ENCODE peak calls at places on chromosomes 7 and 10, in five cellular contexts. One of them, this sample, is unnamed.
A peak's percentile ranks its signal among the peaks of the same experiment; 100 is the strongest.

GRCh38 chr10:73601486-73601921 is 10.4 kb upstream of the USP54 start:
- DNase-seq in left cardiac atrium: no peak
- DNase-seq in head of caudate nucleus: peak; percentile 22
- DNase-seq in GM03348: no peak
- DNase-seq in endodermal cell: peak; percentile 62
- DNase-seq in this sample: no peak

GRCh38 chr7:29449569-29450260 is 113.9 kb upstream of the PRR15 start:
- DNase-seq in head of caudate nucleus: no peak
- DNase-seq in left cardiac atrium: no peak
- DNase-seq in GM03348: no peak
- DNase-seq in endodermal cell: no peak
- DNase-seq in this sample: no peak

GRCh38 chr10:97195654-97196212 is 10.0 kb upstream of the SLIT1 start:
- DNase-seq in endodermal cell: no peak
- DNase-seq in GM03348: no peak
- DNase-seq in head of caudate nucleus: no peak
- DNase-seq in left cardiac atrium: no peak
- DNase-seq in this sample: no peak

GRCh38 chr7:30925913-30926312 is 14.3 kb downstream of the AQP1 start:
- DNase-seq in left cardiac atrium: no peak
- DNase-seq in head of caudate nucleus: no peak
- DNase-seq in GM03348: no peak
- DNase-seq in endodermal cell: peak; percentile 10
- DNase-seq in this sample: peak; percentile 10

GRCh38 chr7:116953727-116954442 is 584 bp downstream of the ST7 start:
- DNase-seq in endodermal cell: peak; percentile 86
- DNase-seq in head of caudate nucleus: peak; percentile 61
- DNase-seq in left cardiac atrium: peak; percentile 68
- DNase-seq in GM03348: peak; percentile 90
- DNase-seq in this sample: peak; percentile 56

GRCh38 chr10:132649651-132650360 is 112.2 kb downstream of the INPP5A start:
- DNase-seq in head of caudate nucleus: no peak
- DNase-seq in GM03348: no peak
- DNase-seq in endodermal cell: no peak
- DNase-seq in left cardiac atrium: no peak
- DNase-seq in this sample: no peak

GRCh38 chr10:22345301-22346086 is at the start of gene SPAG6:
- DNase-seq in endodermal cell: peak; percentile 91
- DNase-seq in left cardiac atrium: peak; percentile 64
- DNase-seq in GM03348: no peak
- DNase-seq in head of caudate nucleus: peak; percentile 73
- DNase-seq in this sample: peak; percentile 22

GRCh38 chr10:124680675-124681074 is 63.5 kb downstream of the FAM53B start:
- DNase-seq in endodermal cell: no peak
- DNase-seq in GM03348: no peak
- DNase-seq in left cardiac atrium: no peak
- DNase-seq in head of caudate nucleus: no peak
- DNase-seq in this sample: no peak

GRCh38 chr10:20100157-20100556 is 283.9 kb downstream of the PLXDC2 start:
- DNase-seq in head of caudate nucleus: no peak
- DNase-seq in GM03348: no peak
- DNase-seq in left cardiac atrium: no peak
- DNase-seq in endodermal cell: no peak
- DNase-seq in this sample: no peak

GRCh38 chr7:45259966-45260646 is 102.5 kb downstream of the RAMP3 start:
- DNase-seq in left cardiac atrium: peak; percentile 67
- DNase-seq in head of caudate nucleus: peak; percentile 62
- DNase-seq in endodermal cell: peak; percentile 95
- DNase-seq in GM03348: peak; percentile 85
- DNase-seq in this sample: peak; percentile 43

GRCh38 chr10:70594161-70594560 is 8.4 kb downstream of the PRF1 start:
- DNase-seq in head of caudate nucleus: no peak
- DNase-seq in GM03348: no peak
- DNase-seq in endodermal cell: peak; percentile 43
- DNase-seq in left cardiac atrium: no peak
- DNase-seq in this sample: no peak

GRCh38 chr7:121302214-121302745 is 26.5 kb upstream of the WNT16 start:
- DNase-seq in left cardiac atrium: no peak
- DNase-seq in head of caudate nucleus: no peak
- DNase-seq in GM03348: peak; percentile 57
- DNase-seq in endodermal cell: no peak
- DNase-seq in this sample: no peak

GRCh38 chr7:14270099-14270498 is 280.6 kb upstream of the ETV1 start:
- DNase-seq in left cardiac atrium: no peak
- DNase-seq in head of caudate nucleus: no peak
- DNase-seq in GM03348: no peak
- DNase-seq in endodermal cell: no peak
- DNase-seq in this sample: no peak

GRCh38 chr10:110311357-110311949 is 6.7 kb upstream of the SMNDC1 start:
- DNase-seq in head of caudate nucleus: peak; percentile 41
- DNase-seq in left cardiac atrium: peak; percentile 57
- DNase-seq in endodermal cell: peak; percentile 83
- DNase-seq in GM03348: peak; percentile 68
- DNase-seq in this sample: peak; percentile 52

GRCh38 chr10:123928427-123928826 is 36.8 kb upstream of the CPXM2 start:
- DNase-seq in endodermal cell: no peak
- DNase-seq in GM03348: no peak
- DNase-seq in left cardiac atrium: no peak
- DNase-seq in head of caudate nucleus: no peak
- DNase-seq in this sample: no peak

GRCh38 chr7:8125680-8126444 is 136.1 kb downstream of the ICA1 start:
- DNase-seq in left cardiac atrium: peak; percentile 31
- DNase-seq in GM03348: no peak
- DNase-seq in head of caudate nucleus: no peak
- DNase-seq in endodermal cell: peak; percentile 79
- DNase-seq in this sample: no peak

GRCh38 chr7:20661884-20662283 is 46.4 kb downstream of the ABCB5 start:
- DNase-seq in left cardiac atrium: no peak
- DNase-seq in head of caudate nucleus: no peak
- DNase-seq in endodermal cell: no peak
- DNase-seq in GM03348: no peak
- DNase-seq in this sample: no peak

GRCh38 chr7:140403878-140404564 is at the start of gene RAB19:
- DNase-seq in head of caudate nucleus: no peak
- DNase-seq in GM03348: no peak
- DNase-seq in left cardiac atrium: no peak
- DNase-seq in endodermal cell: peak; percentile 91
- DNase-seq in this sample: no peak

GRCh38 chr7:36535866-36536664 is 146.4 kb downstream of the ANLN start:
- DNase-seq in left cardiac atrium: no peak
- DNase-seq in head of caudate nucleus: no peak
- DNase-seq in GM03348: no peak
- DNase-seq in endodermal cell: no peak
- DNase-seq in this sample: no peak

GRCh38 chr7:47360301-47360900 is 221.5 kb downstream of the TNS3 start:
- DNase-seq in left cardiac atrium: no peak
- DNase-seq in head of caudate nucleus: no peak
- DNase-seq in endodermal cell: no peak
- DNase-seq in GM03348: no peak
- DNase-seq in this sample: no peak

GRCh38 chr10:14181197-14181936 is 149.4 kb downstream of the FRMD4A start:
- DNase-seq in GM03348: no peak
- DNase-seq in endodermal cell: no peak
- DNase-seq in left cardiac atrium: no peak
- DNase-seq in head of caudate nucleus: no peak
- DNase-seq in this sample: no peak

GRCh38 chr7:83546586-83546985 is 102.4 kb downstream of the SEMA3E start:
- DNase-seq in GM03348: peak; percentile 4
- DNase-seq in head of caudate nucleus: no peak
- DNase-seq in endodermal cell: no peak
- DNase-seq in left cardiac atrium: no peak
- DNase-seq in this sample: no peak

GRCh38 chr10:131421381-131421780 is 109.9 kb upstream of the TCERG1L start:
- DNase-seq in GM03348: no peak
- DNase-seq in endodermal cell: no peak
- DNase-seq in left cardiac atrium: no peak
- DNase-seq in head of caudate nucleus: no peak
- DNase-seq in this sample: no peak

GRCh38 chr10:47159361-47160228 is 140.4 kb upstream of the GDF10 start:
- DNase-seq in GM03348: no peak
- DNase-seq in head of caudate nucleus: no peak
- DNase-seq in endodermal cell: peak; percentile 26
- DNase-seq in left cardiac atrium: no peak
- DNase-seq in this sample: peak; percentile 52

GRCh38 chr7:114959931-114960330 is 38.0 kb downstream of the MDFIC start:
- DNase-seq in GM03348: no peak
- DNase-seq in endodermal cell: no peak
- DNase-seq in head of caudate nucleus: no peak
- DNase-seq in left cardiac atrium: no peak
- DNase-seq in this sample: no peak

GRCh38 chr10:42921951-42922350 is 139.4 kb downstream of the BMS1 start:
- DNase-seq in left cardiac atrium: no peak
- DNase-seq in endodermal cell: no peak
- DNase-seq in GM03348: no peak
- DNase-seq in head of caudate nucleus: no peak
- DNase-seq in this sample: no peak

GRCh38 chr7:44073664-44074348 is 8.4 kb upstream of the PGAM2 start:
- DNase-seq in head of caudate nucleus: peak; percentile 85
- DNase-seq in endodermal cell: peak; percentile 84
- DNase-seq in left cardiac atrium: peak; percentile 81
- DNase-seq in GM03348: no peak
- DNase-seq in this sample: peak; percentile 49

GRCh38 chr10:108787932-108788331 is 1135.4 kb downstream of the XPNPEP1 start:
- DNase-seq in GM03348: peak; percentile 39
- DNase-seq in head of caudate nucleus: no peak
- DNase-seq in endodermal cell: no peak
- DNase-seq in left cardiac atrium: no peak
- DNase-seq in this sample: no peak

GRCh38 chr7:41694490-41694889 is 8.4 kb downstream of the INHBA start:
- DNase-seq in endodermal cell: no peak
- DNase-seq in head of caudate nucleus: no peak
- DNase-seq in GM03348: no peak
- DNase-seq in left cardiac atrium: no peak
- DNase-seq in this sample: no peak

GRCh38 chr7:85104432-85105205 is 82.2 kb downstream of the SEMA3D start:
- DNase-seq in GM03348: peak; percentile 24
- DNase-seq in left cardiac atrium: no peak
- DNase-seq in endodermal cell: no peak
- DNase-seq in head of caudate nucleus: no peak
- DNase-seq in this sample: no peak

GRCh38 chr7:119482209-119482608 is 790.8 kb upstream of the KCND2 start:
- DNase-seq in GM03348: peak; percentile 12
- DNase-seq in left cardiac atrium: no peak
- DNase-seq in endodermal cell: peak; percentile 85
- DNase-seq in head of caudate nucleus: no peak
- DNase-seq in this sample: no peak

This sample was measured in uterus.